ENCODE peak calls at places on chromosomes 4 and X, in eight cellular contexts. L, D, I, U, A, T, R and M are unnamed samples.

GRCh38 chr4:52102587-52102986 is 51.5 kb downstream of the SPATA18 start:
- DNase-seq in R (no peak), U (no peak), I (no peak), D (no peak), T (no peak), L (no peak), A (no peak), M (peak)

GRCh38 chrX:21996872-21997271 is 35.3 kb upstream of the PHEX start:
- DNase-seq in R (no peak), D (no peak), L (no peak), U (no peak), A (no peak), I (no peak), T (no peak), M (no peak)

GRCh38 chrX:8868070-8868795 is 67.0 kb upstream of the FAM9A start:
- DNase-seq in A (no peak), L (no peak), R (no peak), U (no peak), T (no peak), I (no peak), D (no peak), M (no peak)

GRCh38 chrX:131677655-131678628 is 134.1 kb downstream of the OR13H1 start:
- DNase-seq in I (peak), D (peak), U (peak), A (peak), R (peak), T (no peak), L (peak), M (no peak)

GRCh38 chr4:175705407-175705806 is 106.7 kb downstream of the GPM6A start:
- DNase-seq in A (no peak), D (peak), R (peak), L (no peak), U (no peak), I (no peak), T (peak), M (no peak)

GRCh38 chrX:107454302-107454701 is 4.8 kb downstream of the FRMPD3 start:
- DNase-seq in I (peak), U (no peak), T (no peak), R (no peak), D (no peak), A (no peak), L (no peak), M (no peak)

GRCh38 chrX:31832263-31832662 is 760.4 kb upstream of the FTHL17 start:
- DNase-seq in T (no peak), A (no peak), I (no peak), L (no peak), D (no peak), U (no peak), R (no peak), M (no peak)

GRCh38 chrX:14598330-14598729 is 69.0 kb downstream of the GLRA2 start:
- DNase-seq in T (no peak), R (no peak), I (no peak), L (no peak), A (no peak), D (no peak), U (no peak), M (no peak)

GRCh38 chrX:123732679-123733363 is at the start of gene THOC2:
- DNase-seq in I (peak), T (peak), R (peak), A (peak), U (peak), L (peak), D (peak), M (no peak)